ENCODE peak calls at places on chromosomes 11 and 22, in ten cellular contexts. F is activated CD4-positive, alpha-beta T cell treated with anti-CD3 and anti-CD28 coated beads, Interleukin-2, amount 10 ng/mL, durations not matched to agents 7 days and 5 days; J is amygdala; R is type B pancreatic cell; Z is stimulated activated CD4-positive, alpha-beta T cell treated with anti-CD3 and anti-CD28 coated beads, TNF-alpha, amount 100 ng/mL, for 48 hours; N is activated T-helper 1 cell treated with anti-CD3 and anti-CD28 coated beads, Interleukin-12 subunit alpha, Interleukin-12 subunit beta, Interleukin-2, Interleukin-4 antibody, amounts not matched to agents 30 ng/mL and 10 ng/mL and 1 ng/mL, durations not matched to agents 14 hours and 24 hours and 36 hours; X is activated effector memory CD4-positive, alpha-beta T cell treated with Interleukin-2 at 50 U/mL for 16 hours; K is foreskin melanocyte; H is C1 segment of cervical spinal cord; G is NCI-H526 treated with DMSO at 0.1 percent for 48 hours. I is an unnamed sample.

GRCh38 chr22:38218661-38219331 is 17.0 kb downstream of the MAFF start:
- DNase-seq in H (no peak), Z (peak; percentile 45), R (no peak), X (no peak), G (no peak), N (no peak), J (no peak), F (no peak), K (peak; percentile 70), I (no peak)

GRCh38 chr11:71305451-71306125 is 53.2 kb upstream of the SHANK2 start:
- DNase-seq in F (no peak), Z (no peak), G (no peak), J (no peak), K (no peak), H (no peak), N (no peak), R (peak; percentile 55), X (no peak), I (peak; percentile 67)

GRCh38 chr11:68581439-68581838 is 102.9 kb upstream of the GAL start:
- DNase-seq in Z (no peak), N (no peak), G (no peak), H (no peak), J (no peak), R (no peak), F (no peak), X (no peak), K (no peak), I (no peak)

GRCh38 chr22:43812149-43812842 is at the start of gene EFCAB6:
- DNase-seq in K (peak; percentile 85), X (peak; percentile 80), R (peak; percentile 93), N (peak; percentile 86), F (peak; percentile 94), H (peak; percentile 58), J (peak; percentile 90), G (peak; percentile 75), Z (peak; percentile 92), I (peak; percentile 96)

GRCh38 chr11:63901660-63902059 is 15.3 kb downstream of the RCOR2 start:
- DNase-seq in J (no peak), Z (no peak), X (no peak), F (no peak), N (no peak), R (no peak), K (no peak), H (no peak), G (no peak), I (no peak)

GRCh38 chr11:20162824-20163777 is 2.8 kb upstream of the DBX1 start:
- DNase-seq in N (no peak), K (no peak), G (no peak), Z (no peak), R (no peak), H (no peak), X (no peak), F (no peak), J (no peak), I (no peak)

GRCh38 chr11:11984563-11984962 is 23.9 kb downstream of the DKK3 start:
- DNase-seq in G (no peak), H (no peak), X (no peak), N (no peak), J (no peak), Z (no peak), F (no peak), R (no peak), K (no peak), I (no peak)

GRCh38 chr22:50481440-50482106 is at the start of gene ADM2:
- DNase-seq in Z (peak; percentile 60), G (no peak), J (no peak), R (no peak), F (peak; percentile 71), K (no peak), H (no peak), X (peak; percentile 63), N (peak; percentile 73), I (no peak)